ENCODE peak calls at places on chromosomes 7 and 10, in seven cellular contexts. One of them, this sample, is unnamed.

GRCh38 chr10:30857803-30858202 is 173.9 kb downstream of the ZNF438 start:
- DNase-seq in HepG2: no peak
- DNase-seq in lower lobe of right lung: no peak
- DNase-seq in mammary epithelial cell: no peak
- DNase-seq in upper lobe of right lung: no peak
- DNase-seq in PC-3: no peak
- DNase-seq in lung: peak; percentile 64
- DNase-seq in this sample: peak; percentile 24

GRCh38 chr10:108601856-108602255 is 1321.5 kb downstream of the XPNPEP1 start:
- DNase-seq in HepG2: no peak
- DNase-seq in lower lobe of right lung: no peak
- DNase-seq in mammary epithelial cell: peak; percentile 44
- DNase-seq in upper lobe of right lung: no peak
- DNase-seq in PC-3: peak; percentile 77
- DNase-seq in lung: no peak
- DNase-seq in this sample: no peak

GRCh38 chr10:132027423-132027983 is 38.2 kb upstream of the JAKMIP3 start:
- DNase-seq in HepG2: peak; percentile 6
- DNase-seq in lower lobe of right lung: no peak
- DNase-seq in mammary epithelial cell: no peak
- DNase-seq in upper lobe of right lung: no peak
- DNase-seq in PC-3: peak; percentile 35
- DNase-seq in lung: no peak
- DNase-seq in this sample: no peak

GRCh38 chr7:54810401-54810800 is 51.4 kb upstream of the SEC61G start:
- DNase-seq in HepG2: no peak
- DNase-seq in lower lobe of right lung: no peak
- DNase-seq in mammary epithelial cell: no peak
- DNase-seq in upper lobe of right lung: no peak
- DNase-seq in PC-3: no peak
- DNase-seq in lung: no peak
- DNase-seq in this sample: no peak

GRCh38 chr10:32790483-32790882 is 167.5 kb downstream of the ITGB1 start:
- DNase-seq in HepG2: no peak
- DNase-seq in lower lobe of right lung: no peak
- DNase-seq in mammary epithelial cell: no peak
- DNase-seq in upper lobe of right lung: no peak
- DNase-seq in PC-3: no peak
- DNase-seq in lung: no peak
- DNase-seq in this sample: no peak

GRCh38 chr7:69598487-69599148 is 343 bp downstream of the AUTS2 start:
- DNase-seq in HepG2: no peak
- DNase-seq in lower lobe of right lung: no peak
- DNase-seq in mammary epithelial cell: peak; percentile 4
- DNase-seq in upper lobe of right lung: peak; percentile 61
- DNase-seq in PC-3: no peak
- DNase-seq in lung: no peak
- DNase-seq in this sample: no peak

GRCh38 chr10:59622320-59622901 is 87.2 kb downstream of the SLC16A9 start:
- DNase-seq in HepG2: peak; percentile 41
- DNase-seq in lower lobe of right lung: peak; percentile 57
- DNase-seq in mammary epithelial cell: peak; percentile 34
- DNase-seq in upper lobe of right lung: no peak
- DNase-seq in PC-3: peak; percentile 98
- DNase-seq in lung: no peak
- DNase-seq in this sample: peak; percentile 82

GRCh38 chr7:70154521-70155180 is 556.4 kb downstream of the AUTS2 start:
- DNase-seq in HepG2: no peak
- DNase-seq in lower lobe of right lung: no peak
- DNase-seq in mammary epithelial cell: no peak
- DNase-seq in upper lobe of right lung: no peak
- DNase-seq in PC-3: no peak
- DNase-seq in lung: no peak
- DNase-seq in this sample: no peak

GRCh38 chr7:5320802-5321396 is 38.2 kb downstream of the SLC29A4 start:
- DNase-seq in HepG2: no peak
- DNase-seq in lower lobe of right lung: no peak
- DNase-seq in mammary epithelial cell: no peak
- DNase-seq in upper lobe of right lung: no peak
- DNase-seq in PC-3: no peak
- DNase-seq in lung: no peak
- DNase-seq in this sample: no peak

GRCh38 chr10:59674211-59674836 is 35.3 kb downstream of the SLC16A9 start:
- DNase-seq in HepG2: no peak
- DNase-seq in lower lobe of right lung: no peak
- DNase-seq in mammary epithelial cell: peak; percentile 70
- DNase-seq in upper lobe of right lung: no peak
- DNase-seq in PC-3: peak; percentile 96
- DNase-seq in lung: no peak
- DNase-seq in this sample: peak; percentile 71

GRCh38 chr10:84214612-84215235 is 10.6 kb downstream of the LRIT2 start:
- DNase-seq in HepG2: peak; percentile 24
- DNase-seq in lower lobe of right lung: no peak
- DNase-seq in mammary epithelial cell: peak; percentile 26
- DNase-seq in upper lobe of right lung: no peak
- DNase-seq in PC-3: peak; percentile 14
- DNase-seq in lung: no peak
- DNase-seq in this sample: no peak

GRCh38 chr7:98116656-98117461 is 10.2 kb downstream of the LMTK2 start:
- DNase-seq in HepG2: peak; percentile 61
- DNase-seq in lower lobe of right lung: no peak
- DNase-seq in mammary epithelial cell: peak; percentile 14
- DNase-seq in upper lobe of right lung: no peak
- DNase-seq in PC-3: peak; percentile 54
- DNase-seq in lung: peak; percentile 75
- DNase-seq in this sample: peak; percentile 41

GRCh38 chr10:96701265-96701664 is 19.0 kb downstream of the PIK3AP1 start:
- DNase-seq in HepG2: no peak
- DNase-seq in lower lobe of right lung: no peak
- DNase-seq in mammary epithelial cell: no peak
- DNase-seq in upper lobe of right lung: no peak
- DNase-seq in PC-3: no peak
- DNase-seq in lung: no peak
- DNase-seq in this sample: no peak

GRCh38 chr10:132461103-132461682 is 64.2 kb downstream of the PWWP2B start:
- DNase-seq in HepG2: no peak
- DNase-seq in lower lobe of right lung: no peak
- DNase-seq in mammary epithelial cell: no peak
- DNase-seq in upper lobe of right lung: no peak
- DNase-seq in PC-3: no peak
- DNase-seq in lung: no peak
- DNase-seq in this sample: no peak

GRCh38 chr10:12782537-12782936 is 219.0 kb downstream of the CCDC3 start:
- DNase-seq in HepG2: peak; percentile 29
- DNase-seq in lower lobe of right lung: peak; percentile 57
- DNase-seq in mammary epithelial cell: peak; percentile 6
- DNase-seq in upper lobe of right lung: no peak
- DNase-seq in PC-3: peak; percentile 39
- DNase-seq in lung: no peak
- DNase-seq in this sample: peak; percentile 54

GRCh38 chr7:512541-513311 is 6.9 kb downstream of the PDGFA start:
- DNase-seq in HepG2: no peak
- DNase-seq in lower lobe of right lung: peak; percentile 92
- DNase-seq in mammary epithelial cell: peak; percentile 71
- DNase-seq in upper lobe of right lung: peak; percentile 94
- DNase-seq in PC-3: no peak
- DNase-seq in lung: peak; percentile 88
- DNase-seq in this sample: no peak

GRCh38 chr7:11753441-11753840 is 78.6 kb downstream of the THSD7A start:
- DNase-seq in HepG2: no peak
- DNase-seq in lower lobe of right lung: no peak
- DNase-seq in mammary epithelial cell: no peak
- DNase-seq in upper lobe of right lung: no peak
- DNase-seq in PC-3: no peak
- DNase-seq in lung: no peak
- DNase-seq in this sample: no peak

GRCh38 chr10:43235070-43235900 is 31.6 kb downstream of the RASGEF1A start:
- DNase-seq in HepG2: no peak
- DNase-seq in lower lobe of right lung: peak; percentile 20
- DNase-seq in mammary epithelial cell: no peak
- DNase-seq in upper lobe of right lung: peak; percentile 48
- DNase-seq in PC-3: no peak
- DNase-seq in lung: no peak
- DNase-seq in this sample: no peak

GRCh38 chr10:43234471-43235041 is 32.3 kb downstream of the RASGEF1A start:
- DNase-seq in HepG2: no peak
- DNase-seq in lower lobe of right lung: peak; percentile 36
- DNase-seq in mammary epithelial cell: no peak
- DNase-seq in upper lobe of right lung: peak; percentile 49
- DNase-seq in PC-3: no peak
- DNase-seq in lung: no peak
- DNase-seq in this sample: no peak

GRCh38 chr10:43231523-43232078 is 35.3 kb downstream of the RASGEF1A start:
- DNase-seq in HepG2: no peak
- DNase-seq in lower lobe of right lung: peak; percentile 32
- DNase-seq in mammary epithelial cell: no peak
- DNase-seq in upper lobe of right lung: peak; percentile 57
- DNase-seq in PC-3: no peak
- DNase-seq in lung: no peak
- DNase-seq in this sample: no peak

GRCh38 chr10:43236176-43236850 is 30.6 kb downstream of the RASGEF1A start:
- DNase-seq in HepG2: no peak
- DNase-seq in lower lobe of right lung: peak; percentile 6
- DNase-seq in mammary epithelial cell: no peak
- DNase-seq in upper lobe of right lung: peak; percentile 22
- DNase-seq in PC-3: no peak
- DNase-seq in lung: no peak
- DNase-seq in this sample: no peak

GRCh38 chr10:43233601-43234430 is 33.0 kb downstream of the RASGEF1A start:
- DNase-seq in HepG2: no peak
- DNase-seq in lower lobe of right lung: peak; percentile 23
- DNase-seq in mammary epithelial cell: no peak
- DNase-seq in upper lobe of right lung: peak; percentile 52
- DNase-seq in PC-3: no peak
- DNase-seq in lung: no peak
- DNase-seq in this sample: no peak
- H3K4me1 ChIP-seq in HepG2: no peaks in the 10 kb centered on the region
- H3K4me1 ChIP-seq in lower lobe of right lung: peaks cover 3% of the 10 kb centered on the region
- H3K4me1 ChIP-seq in mammary epithelial cell: peaks cover 4% of the 10 kb centered on the region
- H3K4me1 ChIP-seq in upper lobe of right lung: peaks cover 12% of the 10 kb centered on the region
- H3K4me1 ChIP-seq in PC-3: no peaks in the 10 kb centered on the region
- H3K4me1 ChIP-seq in lung: no peaks in the 10 kb centered on the region
- H3K4me1 ChIP-seq in this sample: peaks cover 5% of the 10 kb centered on the region

DNA sequence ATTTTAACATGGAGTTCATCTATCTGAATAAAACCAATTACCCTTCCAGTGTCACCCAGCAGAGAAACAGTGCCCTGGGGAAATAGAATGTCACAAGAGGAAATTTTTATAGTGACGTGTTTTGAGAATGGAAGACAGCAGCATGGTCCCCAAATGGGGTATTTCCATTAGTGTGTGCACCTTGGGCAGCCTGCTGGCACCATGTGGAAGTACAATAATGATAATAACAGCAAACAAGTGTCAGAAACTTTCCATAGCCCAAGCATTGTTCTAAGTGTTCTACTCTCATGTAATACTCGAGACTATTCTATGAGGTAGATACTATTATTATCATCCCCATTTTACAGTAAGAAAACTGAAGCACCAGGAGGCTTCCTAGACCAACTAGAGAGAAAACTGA is 2.2 kb upstream of the PDE1C start:
- DNase-seq in HepG2: no peak
- DNase-seq in lower lobe of right lung: no peak
- DNase-seq in mammary epithelial cell: no peak
- DNase-seq in upper lobe of right lung: no peak
- DNase-seq in PC-3: no peak
- DNase-seq in lung: no peak
- DNase-seq in this sample: no peak
- TF ChIP-seq CTCF in HepG2: no peak
- TF ChIP-seq CTCF in lower lobe of right lung: no peak
- TF ChIP-seq CTCF in mammary epithelial cell: peak; percentile 44
- TF ChIP-seq CTCF in upper lobe of right lung: peak; percentile 12
- TF ChIP-seq CTCF in PC-3: peak; percentile 36
- TF ChIP-seq CTCF in lung: no peak
- TF ChIP-seq CTCF in this sample: no peak

GRCh38 chr10:114044251-114045070 is 795 bp downstream of the ADRB1 start:
- DNase-seq in HepG2: no peak
- DNase-seq in lower lobe of right lung: peak; percentile 55
- DNase-seq in mammary epithelial cell: no peak
- DNase-seq in upper lobe of right lung: peak; percentile 68
- DNase-seq in PC-3: no peak
- DNase-seq in lung: no peak
- DNase-seq in this sample: peak; percentile 11

GRCh38 chr10:114041166-114041565 is 2.5 kb upstream of the ADRB1 start:
- DNase-seq in HepG2: no peak
- DNase-seq in lower lobe of right lung: no peak
- DNase-seq in mammary epithelial cell: no peak
- DNase-seq in upper lobe of right lung: no peak
- DNase-seq in PC-3: no peak
- DNase-seq in lung: no peak
- DNase-seq in this sample: no peak

GRCh38 chr10:114043532-114044250 is at the start of gene ADRB1:
- DNase-seq in HepG2: peak; percentile 28
- DNase-seq in lower lobe of right lung: peak; percentile 93
- DNase-seq in mammary epithelial cell: peak; percentile 50
- DNase-seq in upper lobe of right lung: peak; percentile 95
- DNase-seq in PC-3: peak; percentile 19
- DNase-seq in lung: peak; percentile 92
- DNase-seq in this sample: peak; percentile 76

GRCh38 chr10:114045071-114045737 is 1.5 kb downstream of the ADRB1 start:
- DNase-seq in HepG2: no peak
- DNase-seq in lower lobe of right lung: peak; percentile 70
- DNase-seq in mammary epithelial cell: no peak
- DNase-seq in upper lobe of right lung: peak; percentile 76
- DNase-seq in PC-3: peak; percentile 11
- DNase-seq in lung: no peak
- DNase-seq in this sample: peak; percentile 71

DNA sequence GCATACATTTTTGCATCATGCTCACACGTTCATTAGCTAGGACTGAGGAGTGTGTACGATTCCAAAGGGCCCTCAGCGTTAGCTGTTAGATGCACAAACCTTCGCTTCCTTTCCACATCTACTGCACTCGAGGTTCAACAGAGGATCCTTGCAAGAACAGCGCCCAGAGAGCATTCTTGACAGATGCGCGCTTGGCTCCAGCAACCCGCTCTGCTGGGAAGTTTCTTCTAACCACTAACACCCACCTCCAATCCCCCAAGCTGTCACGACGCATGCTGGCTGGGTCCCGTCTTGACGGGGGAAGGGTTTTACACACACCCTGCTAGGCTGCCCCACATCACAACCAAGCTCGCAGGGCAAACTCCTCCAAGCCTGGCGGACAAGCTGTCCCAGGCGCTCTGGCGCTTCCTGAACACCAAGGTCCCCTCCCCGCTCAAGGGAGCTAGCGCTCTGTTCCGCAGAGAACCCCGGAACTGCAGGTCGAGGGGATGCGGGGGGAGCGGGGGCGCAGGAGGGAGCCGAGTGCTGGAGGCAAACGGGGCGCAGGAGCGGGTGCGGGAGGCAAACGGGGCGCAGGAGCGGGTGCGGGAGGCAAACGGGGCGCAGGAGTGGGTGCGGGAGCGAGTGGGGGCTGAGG is 653 bp upstream of the ADRB1 start:
- DNase-seq in HepG2: no peak
- DNase-seq in lower lobe of right lung: peak; percentile 69
- DNase-seq in mammary epithelial cell: peak; percentile 37
- DNase-seq in upper lobe of right lung: peak; percentile 82
- DNase-seq in PC-3: no peak
- DNase-seq in lung: peak; percentile 43
- DNase-seq in this sample: peak; percentile 39
- H3K27ac ChIP-seq in HepG2: no peak overlapping the region
- H3K27ac ChIP-seq in lower lobe of right lung: peak overlapping the region; percentile 83
- H3K27ac ChIP-seq in mammary epithelial cell: no peak overlapping the region
- H3K27ac ChIP-seq in upper lobe of right lung: peak overlapping the region; percentile 83
- H3K27ac ChIP-seq in PC-3: no peak overlapping the region
- H3K27ac ChIP-seq in lung: peak overlapping the region; percentile 80
- H3K27ac ChIP-seq in this sample: no peak overlapping the region

GRCh38 chr7:116583653-116584052 is 58.8 kb downstream of the CAV1 start:
- DNase-seq in HepG2: no peak
- DNase-seq in lower lobe of right lung: no peak
- DNase-seq in mammary epithelial cell: no peak
- DNase-seq in upper lobe of right lung: no peak
- DNase-seq in PC-3: no peak
- DNase-seq in lung: no peak
- DNase-seq in this sample: no peak
- H3K4me1 ChIP-seq in HepG2: no peaks in the 10 kb centered on the region
- H3K4me1 ChIP-seq in lower lobe of right lung: peaks cover 10% of the 10 kb centered on the region
- H3K4me1 ChIP-seq in mammary epithelial cell: peaks cover 19% of the 10 kb centered on the region
- H3K4me1 ChIP-seq in upper lobe of right lung: peaks cover 7% of the 10 kb centered on the region
- H3K4me1 ChIP-seq in PC-3: peaks cover 14% of the 10 kb centered on the region
- H3K4me1 ChIP-seq in lung: peaks cover 9% of the 10 kb centered on the region
- H3K4me1 ChIP-seq in this sample: no peaks in the 10 kb centered on the region

This sample was measured in hepatocyte.